ENCODE peak calls at places on chromosomes 5 and 9, in four cellular contexts. N is K562, U is H1, G is HCT116. Z is an unnamed sample.

GRCh38 chr5:125409496-125410351 is 663.3 kb upstream of the ZNF608 start:
- DNase-seq in N (no peak), U (no peak), G (no peak), Z (no peak)

GRCh38 chr9:77712533-77713130 is 64.5 kb upstream of the GNA14 start:
- DNase-seq in N (no peak), U (no peak), G (no peak), Z (peak)

GRCh38 chr5:9454491-9454890 is 91.4 kb downstream of the SEMA5A start:
- DNase-seq in N (no peak), U (no peak), G (no peak), Z (no peak)

GRCh38 chr5:82363524-82363923 is 85.4 kb upstream of the RPS23 start:
- DNase-seq in N (no peak), U (no peak), G (no peak), Z (no peak)

GRCh38 chr5:51544386-51544785 is 161.1 kb downstream of the ISL1 start:
- DNase-seq in N (no peak), U (no peak), G (no peak), Z (no peak)

GRCh38 chr5:17343675-17344074 is 126.2 kb downstream of the BASP1 start:
- DNase-seq in N (peak), U (no peak), G (peak), Z (no peak)

GRCh38 chr9:108184941-108185340 is 670.8 kb downstream of the ACTL7B start:
- DNase-seq in N (no peak), U (no peak), G (no peak), Z (no peak)

GRCh38 chr9:12748016-12748415 is 26.8 kb upstream of the LURAP1L start:
- DNase-seq in N (no peak), U (no peak), G (no peak), Z (no peak)

GRCh38 chr5:169350016-169350415 is 49.1 kb upstream of the SLIT3 start:
- DNase-seq in N (no peak), U (no peak), G (no peak), Z (no peak)
- TF ChIP-seq FOSL1 in N (no peak), U (no peak), G (no peak), Z (no peak)

GRCh38 chr5:136169218-136169617 is 23.7 kb downstream of the SMIM32 start:
- DNase-seq in N (no peak), U (no peak), G (no peak), Z (no peak)

GRCh38 chr5:136174021-136174659 is 18.8 kb downstream of the SMIM32 start:
- DNase-seq in N (peak), U (no peak), G (peak), Z (peak)
- TF ChIP-seq FOSL1 in N (no peak), U (no peak), G (no peak), Z (no peak)

DNA sequence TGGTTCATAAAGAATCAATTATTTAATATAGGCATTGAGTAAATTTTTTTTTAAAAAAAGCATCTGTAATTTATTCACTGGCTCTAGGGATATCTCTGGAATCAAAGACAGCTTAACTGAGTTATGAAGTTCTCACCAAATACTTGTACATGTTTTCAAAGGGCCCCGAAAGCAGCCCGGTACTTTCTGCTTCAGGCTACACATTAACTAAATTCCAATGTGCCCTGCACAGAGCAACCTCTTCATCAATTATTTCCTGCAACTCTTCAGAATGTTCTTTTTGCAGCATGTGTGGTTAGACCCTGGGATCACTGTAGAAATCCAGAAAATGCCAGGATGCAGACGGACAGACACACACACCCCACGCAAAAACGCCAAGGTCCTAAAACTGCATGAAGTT is 209.0 kb downstream of the EFNA5 start:
- DNase-seq in N (no peak), U (no peak), G (no peak), Z (no peak)
- TF ChIP-seq FOSL1 in N (no peak), U (no peak), G (no peak), Z (no peak)

DNA sequence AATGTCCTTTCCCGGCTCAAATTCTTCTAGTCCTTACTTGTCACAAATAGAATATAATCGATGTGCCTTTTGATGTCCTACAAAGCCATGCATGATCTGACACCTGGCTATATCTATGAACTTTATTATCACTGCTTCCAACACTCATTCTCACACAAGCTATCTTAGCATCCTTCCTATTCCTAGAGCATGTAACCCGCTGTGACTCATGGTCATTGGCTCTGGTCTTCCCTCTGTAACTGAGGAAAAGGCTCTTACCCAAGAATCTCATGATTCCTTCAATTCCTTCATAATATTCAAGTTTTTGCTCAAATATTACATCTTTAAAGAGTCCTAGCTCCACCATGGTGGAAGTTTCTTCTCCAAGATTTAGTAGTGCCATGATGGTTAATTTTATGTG is 480.0 kb upstream of the PAPPA start:
- DNase-seq in N (no peak), U (no peak), G (no peak), Z (no peak)
- TF ChIP-seq FOSL1 in N (no peak), U (no peak), G (no peak), Z (no peak)

DNA sequence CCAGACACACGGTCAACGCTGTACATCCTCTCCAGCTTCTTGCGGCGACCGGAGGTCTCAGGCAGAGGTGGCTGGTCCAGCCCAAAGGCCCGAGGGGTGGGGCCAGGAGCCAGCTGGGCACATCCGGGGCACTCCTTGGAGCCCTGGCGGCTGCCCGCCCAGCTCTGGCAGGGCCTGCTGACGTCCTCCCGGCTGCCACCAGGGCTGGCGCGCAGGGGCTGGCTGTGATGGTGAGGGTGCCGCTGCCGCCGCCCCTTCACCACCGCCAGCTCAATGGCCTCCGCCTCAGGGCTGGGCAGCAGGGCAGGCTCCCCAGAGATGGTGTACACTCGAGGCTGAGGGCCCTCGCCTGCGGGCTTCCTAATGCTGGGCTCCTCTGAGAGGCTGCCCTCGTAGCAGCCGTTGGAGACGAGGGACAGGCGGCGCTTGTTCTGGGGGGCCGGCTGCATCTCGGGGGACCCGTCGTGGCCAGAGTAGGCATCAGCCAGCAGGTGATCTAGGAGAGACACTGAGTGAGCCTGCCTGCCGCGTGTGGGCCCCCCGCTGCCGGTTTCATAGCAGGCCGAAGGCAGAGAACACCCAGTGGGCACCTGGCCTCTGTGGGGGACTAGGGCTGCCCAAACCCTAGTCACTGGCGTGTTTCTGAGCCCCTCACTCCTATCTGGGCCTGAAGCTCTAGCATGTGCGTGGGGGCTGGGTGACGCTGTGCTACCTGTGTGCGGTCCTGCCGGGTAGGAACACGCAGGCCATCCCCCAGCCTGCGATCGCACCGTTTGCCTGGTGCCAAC is 1.5 kb downstream of the NSMF start:
- DNase-seq in N (no peak), U (no peak), G (no peak), Z (no peak)
- TF ChIP-seq FOSL1 in N (no peak), U (no peak), G (no peak), Z (no peak)

DNA sequence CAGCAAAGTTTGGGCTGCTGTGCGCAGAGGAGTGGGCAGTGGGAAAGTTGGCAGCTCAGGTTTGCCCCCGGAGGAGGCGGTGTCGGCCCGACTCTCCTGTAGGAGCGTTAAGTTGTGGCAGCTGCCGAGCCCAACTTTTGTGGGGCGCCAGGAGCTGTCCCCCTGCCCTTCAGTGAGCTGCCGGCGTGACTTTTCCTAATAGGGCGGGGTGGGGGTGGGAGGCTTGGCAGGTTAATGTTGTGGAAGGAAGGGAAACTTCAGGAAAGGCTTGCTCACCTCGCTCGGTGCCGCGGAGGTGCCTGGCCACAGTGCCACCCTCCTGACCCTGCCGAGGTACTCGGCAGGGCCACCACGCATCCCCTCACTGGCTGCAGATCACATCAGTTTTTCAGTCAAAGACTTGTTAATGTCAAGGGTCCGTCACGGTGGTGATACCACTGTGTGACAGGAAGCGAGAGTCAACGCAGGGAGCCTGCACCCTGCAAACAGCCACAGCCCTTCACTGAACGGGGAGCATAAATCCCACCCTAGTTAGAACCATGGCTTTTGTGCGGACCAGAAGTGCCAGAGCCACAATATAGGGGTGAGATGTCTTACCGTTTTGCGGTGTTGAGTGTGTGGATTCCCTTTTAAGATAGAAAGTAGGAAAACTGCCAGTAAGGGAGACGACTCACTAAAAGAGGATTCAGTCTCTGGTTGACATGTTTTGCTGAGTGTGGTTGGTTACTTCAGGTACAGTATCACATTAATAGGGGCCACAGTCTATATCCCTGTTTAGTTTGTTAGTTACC is 746 bp downstream of the LNPEP start:
- DNase-seq in N (peak), U (peak), G (no peak), Z (peak)
- TF ChIP-seq FOSL1 in N (no peak), U (no peak), G (no peak), Z (no peak)

GRCh38 chr5:131260895-131261294 is 3.0 kb upstream of the CDC42SE2 start:
- DNase-seq in N (no peak), U (no peak), G (no peak), Z (no peak)

GRCh38 chr5:131263648-131264452 is at the start of gene CDC42SE2:
- DNase-seq in N (peak), U (peak), G (peak), Z (peak)

GRCh38 chr5:131259326-131259725 is 4.5 kb upstream of the CDC42SE2 start:
- DNase-seq in N (no peak), U (no peak), G (no peak), Z (no peak)

GRCh38 chr5:131262953-131263541 is 806 bp upstream of the CDC42SE2 start:
- DNase-seq in N (peak), U (no peak), G (no peak), Z (no peak)

GRCh38 chr5:131261483-131261882 is 2.4 kb upstream of the CDC42SE2 start:
- DNase-seq in N (no peak), U (no peak), G (no peak), Z (no peak)
- TF ChIP-seq FOSL1 in N (no peak), U (no peak), G (no peak), Z (no peak)

GRCh38 chr9:105191508-105192118 is 52.8 kb upstream of the SLC44A1 start:
- DNase-seq in N (no peak), U (no peak), G (no peak), Z (peak)
- TF ChIP-seq FOSL1 in N (no peak), U (no peak), G (no peak), Z (no peak)

DNA sequence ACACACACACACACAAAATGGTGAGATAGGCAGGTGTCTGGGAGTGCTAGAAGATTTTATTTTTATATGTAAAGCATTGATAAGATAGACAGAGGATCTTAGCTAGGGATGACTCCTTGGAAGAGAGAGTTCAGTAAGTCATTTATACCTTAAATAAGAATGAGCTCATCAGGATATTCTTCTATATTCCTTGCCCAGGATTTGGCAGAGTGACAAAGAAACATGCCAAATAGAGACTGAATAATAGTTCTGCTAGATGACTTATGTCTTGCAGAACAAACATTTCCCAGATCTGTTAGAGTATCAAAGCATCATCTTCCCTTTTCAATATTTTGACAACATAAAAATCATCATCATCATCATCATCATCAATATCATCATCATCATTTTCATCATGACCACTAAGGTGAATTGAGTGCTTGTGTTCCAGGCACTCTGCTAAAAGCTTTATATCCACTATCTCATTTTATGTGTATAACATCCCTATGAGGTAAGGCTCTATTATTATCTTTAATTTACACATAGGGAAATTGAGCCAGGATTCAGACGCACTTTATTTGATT is 176.1 kb upstream of the SEMA6A start:
- DNase-seq in N (no peak), U (no peak), G (no peak), Z (no peak)
- TF ChIP-seq FOSL1 in N (no peak), U (no peak), G (no peak), Z (no peak)